ENCODE peak calls at places on chromosomes 5 and 9, in six cellular contexts. One of them, this sample, is unnamed.

GRCh38 chr9:69093471-69094103 is 58.0 kb downstream of the FXN start:
- DNase-seq in fibroblast of the aortic adventitia: peak
- DNase-seq in activated effector memory CD4-positive, alpha-beta T cell treated with anti-CD3 and anti-CD28 coated beads, Interleukin-2, amount 50 U/mL, for 16 hours: no peak
- DNase-seq in CD8-positive, alpha-beta memory T cell: no peak
- DNase-seq in RPMI8226: no peak
- DNase-seq in stimulated activated CD4-positive, alpha-beta T cell treated with anti-CD3 and anti-CD28 coated beads, Interleukin-1b, Interleukin-23, amount 100 ng/mL, for 4 hours: no peak
- DNase-seq in this sample: no peak

GRCh38 chr5:115875447-115875846 is 33.7 kb downstream of the AP3S1 start:
- DNase-seq in stimulated activated CD4-positive, alpha-beta T cell treated with anti-CD3 and anti-CD28 coated beads, Interleukin-1b, Interleukin-23, amount 100 ng/mL, for 4 hours: no peak
- DNase-seq in activated effector memory CD4-positive, alpha-beta T cell treated with anti-CD3 and anti-CD28 coated beads, Interleukin-2, amount 50 U/mL, for 16 hours: no peak
- DNase-seq in CD8-positive, alpha-beta memory T cell: no peak
- DNase-seq in fibroblast of the aortic adventitia: no peak
- DNase-seq in RPMI8226: no peak
- DNase-seq in this sample: no peak

GRCh38 chr5:153551537-153552079 is 61.1 kb downstream of the GRIA1 start:
- DNase-seq in fibroblast of the aortic adventitia: peak
- DNase-seq in stimulated activated CD4-positive, alpha-beta T cell treated with anti-CD3 and anti-CD28 coated beads, Interleukin-1b, Interleukin-23, amount 100 ng/mL, for 4 hours: no peak
- DNase-seq in CD8-positive, alpha-beta memory T cell: no peak
- DNase-seq in activated effector memory CD4-positive, alpha-beta T cell treated with anti-CD3 and anti-CD28 coated beads, Interleukin-2, amount 50 U/mL, for 16 hours: no peak
- DNase-seq in RPMI8226: no peak
- DNase-seq in this sample: no peak

GRCh38 chr9:126386814-126387213 is 60.2 kb downstream of the MVB12B start:
- DNase-seq in stimulated activated CD4-positive, alpha-beta T cell treated with anti-CD3 and anti-CD28 coated beads, Interleukin-1b, Interleukin-23, amount 100 ng/mL, for 4 hours: no peak
- DNase-seq in CD8-positive, alpha-beta memory T cell: no peak
- DNase-seq in activated effector memory CD4-positive, alpha-beta T cell treated with anti-CD3 and anti-CD28 coated beads, Interleukin-2, amount 50 U/mL, for 16 hours: no peak
- DNase-seq in fibroblast of the aortic adventitia: no peak
- DNase-seq in RPMI8226: no peak
- DNase-seq in this sample: no peak

GRCh38 chr5:81787843-81788242 is 36.9 kb upstream of the SSBP2 start:
- DNase-seq in CD8-positive, alpha-beta memory T cell: no peak
- DNase-seq in stimulated activated CD4-positive, alpha-beta T cell treated with anti-CD3 and anti-CD28 coated beads, Interleukin-1b, Interleukin-23, amount 100 ng/mL, for 4 hours: no peak
- DNase-seq in fibroblast of the aortic adventitia: peak
- DNase-seq in activated effector memory CD4-positive, alpha-beta T cell treated with anti-CD3 and anti-CD28 coated beads, Interleukin-2, amount 50 U/mL, for 16 hours: no peak
- DNase-seq in RPMI8226: peak
- DNase-seq in this sample: no peak

GRCh38 chr9:106980551-106981101 is 117.7 kb downstream of the ZNF462 start:
- DNase-seq in CD8-positive, alpha-beta memory T cell: no peak
- DNase-seq in stimulated activated CD4-positive, alpha-beta T cell treated with anti-CD3 and anti-CD28 coated beads, Interleukin-1b, Interleukin-23, amount 100 ng/mL, for 4 hours: no peak
- DNase-seq in activated effector memory CD4-positive, alpha-beta T cell treated with anti-CD3 and anti-CD28 coated beads, Interleukin-2, amount 50 U/mL, for 16 hours: no peak
- DNase-seq in RPMI8226: no peak
- DNase-seq in fibroblast of the aortic adventitia: no peak
- DNase-seq in this sample: no peak

GRCh38 chr5:179285236-179285635 is 60.0 kb downstream of the ADAMTS2 start:
- DNase-seq in stimulated activated CD4-positive, alpha-beta T cell treated with anti-CD3 and anti-CD28 coated beads, Interleukin-1b, Interleukin-23, amount 100 ng/mL, for 4 hours: no peak
- DNase-seq in activated effector memory CD4-positive, alpha-beta T cell treated with anti-CD3 and anti-CD28 coated beads, Interleukin-2, amount 50 U/mL, for 16 hours: peak
- DNase-seq in fibroblast of the aortic adventitia: no peak
- DNase-seq in CD8-positive, alpha-beta memory T cell: peak
- DNase-seq in RPMI8226: no peak
- DNase-seq in this sample: no peak

GRCh38 chr9:2261421-2262103 is 246.4 kb downstream of the SMARCA2 start:
- DNase-seq in activated effector memory CD4-positive, alpha-beta T cell treated with anti-CD3 and anti-CD28 coated beads, Interleukin-2, amount 50 U/mL, for 16 hours: no peak
- DNase-seq in CD8-positive, alpha-beta memory T cell: no peak
- DNase-seq in stimulated activated CD4-positive, alpha-beta T cell treated with anti-CD3 and anti-CD28 coated beads, Interleukin-1b, Interleukin-23, amount 100 ng/mL, for 4 hours: no peak
- DNase-seq in RPMI8226: no peak
- DNase-seq in fibroblast of the aortic adventitia: no peak
- DNase-seq in this sample: no peak

GRCh38 chr9:6634441-6634840 is 11.1 kb downstream of the GLDC start:
- DNase-seq in RPMI8226: no peak
- DNase-seq in stimulated activated CD4-positive, alpha-beta T cell treated with anti-CD3 and anti-CD28 coated beads, Interleukin-1b, Interleukin-23, amount 100 ng/mL, for 4 hours: no peak
- DNase-seq in activated effector memory CD4-positive, alpha-beta T cell treated with anti-CD3 and anti-CD28 coated beads, Interleukin-2, amount 50 U/mL, for 16 hours: no peak
- DNase-seq in CD8-positive, alpha-beta memory T cell: no peak
- DNase-seq in fibroblast of the aortic adventitia: no peak
- DNase-seq in this sample: no peak

GRCh38 chr5:96844476-96844990 is 31.8 kb upstream of the ERAP2 start:
- DNase-seq in RPMI8226: peak
- DNase-seq in CD8-positive, alpha-beta memory T cell: no peak
- DNase-seq in stimulated activated CD4-positive, alpha-beta T cell treated with anti-CD3 and anti-CD28 coated beads, Interleukin-1b, Interleukin-23, amount 100 ng/mL, for 4 hours: no peak
- DNase-seq in activated effector memory CD4-positive, alpha-beta T cell treated with anti-CD3 and anti-CD28 coated beads, Interleukin-2, amount 50 U/mL, for 16 hours: no peak
- DNase-seq in fibroblast of the aortic adventitia: no peak
- DNase-seq in this sample: no peak

GRCh38 chr5:118956727-118957126 is 31.6 kb downstream of the DTWD2 start:
- DNase-seq in fibroblast of the aortic adventitia: peak
- DNase-seq in CD8-positive, alpha-beta memory T cell: no peak
- DNase-seq in RPMI8226: peak
- DNase-seq in stimulated activated CD4-positive, alpha-beta T cell treated with anti-CD3 and anti-CD28 coated beads, Interleukin-1b, Interleukin-23, amount 100 ng/mL, for 4 hours: no peak
- DNase-seq in activated effector memory CD4-positive, alpha-beta T cell treated with anti-CD3 and anti-CD28 coated beads, Interleukin-2, amount 50 U/mL, for 16 hours: no peak
- DNase-seq in this sample: no peak

GRCh38 chr9:13800776-13801175 is 513.2 kb downstream of the NFIB start:
- DNase-seq in stimulated activated CD4-positive, alpha-beta T cell treated with anti-CD3 and anti-CD28 coated beads, Interleukin-1b, Interleukin-23, amount 100 ng/mL, for 4 hours: no peak
- DNase-seq in RPMI8226: no peak
- DNase-seq in CD8-positive, alpha-beta memory T cell: no peak
- DNase-seq in activated effector memory CD4-positive, alpha-beta T cell treated with anti-CD3 and anti-CD28 coated beads, Interleukin-2, amount 50 U/mL, for 16 hours: no peak
- DNase-seq in fibroblast of the aortic adventitia: no peak
- DNase-seq in this sample: no peak

GRCh38 chr9:92735907-92736600 is 28.6 kb downstream of the BICD2 start:
- DNase-seq in activated effector memory CD4-positive, alpha-beta T cell treated with anti-CD3 and anti-CD28 coated beads, Interleukin-2, amount 50 U/mL, for 16 hours: no peak
- DNase-seq in stimulated activated CD4-positive, alpha-beta T cell treated with anti-CD3 and anti-CD28 coated beads, Interleukin-1b, Interleukin-23, amount 100 ng/mL, for 4 hours: no peak
- DNase-seq in CD8-positive, alpha-beta memory T cell: no peak
- DNase-seq in fibroblast of the aortic adventitia: no peak
- DNase-seq in RPMI8226: no peak
- DNase-seq in this sample: no peak

GRCh38 chr9:86424246-86424891 is 70.2 kb upstream of the TUT7 start:
- DNase-seq in fibroblast of the aortic adventitia: peak
- DNase-seq in CD8-positive, alpha-beta memory T cell: no peak
- DNase-seq in RPMI8226: no peak
- DNase-seq in stimulated activated CD4-positive, alpha-beta T cell treated with anti-CD3 and anti-CD28 coated beads, Interleukin-1b, Interleukin-23, amount 100 ng/mL, for 4 hours: no peak
- DNase-seq in activated effector memory CD4-positive, alpha-beta T cell treated with anti-CD3 and anti-CD28 coated beads, Interleukin-2, amount 50 U/mL, for 16 hours: no peak
- DNase-seq in this sample: no peak

GRCh38 chr5:139690385-139691274 is 42.5 kb downstream of the CXXC5 start:
- DNase-seq in activated effector memory CD4-positive, alpha-beta T cell treated with anti-CD3 and anti-CD28 coated beads, Interleukin-2, amount 50 U/mL, for 16 hours: no peak
- DNase-seq in RPMI8226: no peak
- DNase-seq in CD8-positive, alpha-beta memory T cell: no peak
- DNase-seq in stimulated activated CD4-positive, alpha-beta T cell treated with anti-CD3 and anti-CD28 coated beads, Interleukin-1b, Interleukin-23, amount 100 ng/mL, for 4 hours: no peak
- DNase-seq in fibroblast of the aortic adventitia: peak
- DNase-seq in this sample: no peak

GRCh38 chr5:6419340-6419852 is 29.3 kb upstream of the UBE2QL1 start:
- DNase-seq in RPMI8226: no peak
- DNase-seq in fibroblast of the aortic adventitia: no peak
- DNase-seq in stimulated activated CD4-positive, alpha-beta T cell treated with anti-CD3 and anti-CD28 coated beads, Interleukin-1b, Interleukin-23, amount 100 ng/mL, for 4 hours: no peak
- DNase-seq in activated effector memory CD4-positive, alpha-beta T cell treated with anti-CD3 and anti-CD28 coated beads, Interleukin-2, amount 50 U/mL, for 16 hours: no peak
- DNase-seq in CD8-positive, alpha-beta memory T cell: no peak
- DNase-seq in this sample: no peak

GRCh38 chr5:54761213-54761701 is 224.1 kb downstream of the ESM1 start:
- DNase-seq in stimulated activated CD4-positive, alpha-beta T cell treated with anti-CD3 and anti-CD28 coated beads, Interleukin-1b, Interleukin-23, amount 100 ng/mL, for 4 hours: no peak
- DNase-seq in activated effector memory CD4-positive, alpha-beta T cell treated with anti-CD3 and anti-CD28 coated beads, Interleukin-2, amount 50 U/mL, for 16 hours: no peak
- DNase-seq in CD8-positive, alpha-beta memory T cell: no peak
- DNase-seq in RPMI8226: no peak
- DNase-seq in fibroblast of the aortic adventitia: peak
- DNase-seq in this sample: no peak

GRCh38 chr5:133247881-133248642 is 196.2 kb downstream of the HSPA4 start:
- DNase-seq in activated effector memory CD4-positive, alpha-beta T cell treated with anti-CD3 and anti-CD28 coated beads, Interleukin-2, amount 50 U/mL, for 16 hours: no peak
- DNase-seq in CD8-positive, alpha-beta memory T cell: no peak
- DNase-seq in fibroblast of the aortic adventitia: peak
- DNase-seq in stimulated activated CD4-positive, alpha-beta T cell treated with anti-CD3 and anti-CD28 coated beads, Interleukin-1b, Interleukin-23, amount 100 ng/mL, for 4 hours: no peak
- DNase-seq in RPMI8226: peak
- DNase-seq in this sample: no peak

GRCh38 chr9:75640250-75640649 is 250.2 kb upstream of the PCSK5 start:
- DNase-seq in stimulated activated CD4-positive, alpha-beta T cell treated with anti-CD3 and anti-CD28 coated beads, Interleukin-1b, Interleukin-23, amount 100 ng/mL, for 4 hours: no peak
- DNase-seq in activated effector memory CD4-positive, alpha-beta T cell treated with anti-CD3 and anti-CD28 coated beads, Interleukin-2, amount 50 U/mL, for 16 hours: no peak
- DNase-seq in CD8-positive, alpha-beta memory T cell: no peak
- DNase-seq in RPMI8226: no peak
- DNase-seq in fibroblast of the aortic adventitia: no peak
- DNase-seq in this sample: no peak

GRCh38 chr9:101478444-101478843 is 42.9 kb upstream of the ALDOB start:
- DNase-seq in fibroblast of the aortic adventitia: no peak
- DNase-seq in stimulated activated CD4-positive, alpha-beta T cell treated with anti-CD3 and anti-CD28 coated beads, Interleukin-1b, Interleukin-23, amount 100 ng/mL, for 4 hours: no peak
- DNase-seq in CD8-positive, alpha-beta memory T cell: no peak
- DNase-seq in RPMI8226: no peak
- DNase-seq in activated effector memory CD4-positive, alpha-beta T cell treated with anti-CD3 and anti-CD28 coated beads, Interleukin-2, amount 50 U/mL, for 16 hours: no peak
- DNase-seq in this sample: no peak

GRCh38 chr9:109755040-109755439 is 25.0 kb upstream of the PALM2AKAP2 start:
- DNase-seq in CD8-positive, alpha-beta memory T cell: no peak
- DNase-seq in stimulated activated CD4-positive, alpha-beta T cell treated with anti-CD3 and anti-CD28 coated beads, Interleukin-1b, Interleukin-23, amount 100 ng/mL, for 4 hours: no peak
- DNase-seq in activated effector memory CD4-positive, alpha-beta T cell treated with anti-CD3 and anti-CD28 coated beads, Interleukin-2, amount 50 U/mL, for 16 hours: no peak
- DNase-seq in RPMI8226: no peak
- DNase-seq in fibroblast of the aortic adventitia: no peak
- DNase-seq in this sample: no peak

GRCh38 chr5:138603521-138603920 is 28.3 kb upstream of the HSPA9 start:
- DNase-seq in CD8-positive, alpha-beta memory T cell: no peak
- DNase-seq in RPMI8226: no peak
- DNase-seq in fibroblast of the aortic adventitia: peak
- DNase-seq in activated effector memory CD4-positive, alpha-beta T cell treated with anti-CD3 and anti-CD28 coated beads, Interleukin-2, amount 50 U/mL, for 16 hours: no peak
- DNase-seq in stimulated activated CD4-positive, alpha-beta T cell treated with anti-CD3 and anti-CD28 coated beads, Interleukin-1b, Interleukin-23, amount 100 ng/mL, for 4 hours: no peak
- DNase-seq in this sample: no peak

GRCh38 chr5:36944024-36944423 is 67.5 kb downstream of the NIPBL start:
- DNase-seq in stimulated activated CD4-positive, alpha-beta T cell treated with anti-CD3 and anti-CD28 coated beads, Interleukin-1b, Interleukin-23, amount 100 ng/mL, for 4 hours: no peak
- DNase-seq in CD8-positive, alpha-beta memory T cell: no peak
- DNase-seq in fibroblast of the aortic adventitia: no peak
- DNase-seq in RPMI8226: no peak
- DNase-seq in activated effector memory CD4-positive, alpha-beta T cell treated with anti-CD3 and anti-CD28 coated beads, Interleukin-2, amount 50 U/mL, for 16 hours: no peak
- DNase-seq in this sample: no peak

GRCh38 chr5:34709861-34710673 is 53.9 kb downstream of the RAI14 start:
- DNase-seq in stimulated activated CD4-positive, alpha-beta T cell treated with anti-CD3 and anti-CD28 coated beads, Interleukin-1b, Interleukin-23, amount 100 ng/mL, for 4 hours: no peak
- DNase-seq in fibroblast of the aortic adventitia: peak
- DNase-seq in RPMI8226: no peak
- DNase-seq in CD8-positive, alpha-beta memory T cell: no peak
- DNase-seq in activated effector memory CD4-positive, alpha-beta T cell treated with anti-CD3 and anti-CD28 coated beads, Interleukin-2, amount 50 U/mL, for 16 hours: no peak
- DNase-seq in this sample: no peak

This sample was measured in GM12892.